ENCODE peak calls at places on chromosomes 12 and 14, in four cellular contexts. One of them, this sample, is unnamed.

GRCh38 chr12:11136075-11136474 is 1.6 kb upstream of the TAS2R30 start:
- DNase-seq in ovary: no peak
- DNase-seq in sigmoid colon: no peak
- DNase-seq in HCT116: no peak
- DNase-seq in this sample: no peak

GRCh38 chr12:28708918-28709371 is 440.1 kb upstream of the FAR2 start:
- DNase-seq in ovary: no peak
- DNase-seq in HCT116: no peak
- DNase-seq in sigmoid colon: no peak
- DNase-seq in this sample: peak; percentile 79

GRCh38 chr12:50635356-50635755 is 128.5 kb upstream of the ATF1 start:
- DNase-seq in sigmoid colon: no peak
- DNase-seq in HCT116: no peak
- DNase-seq in ovary: no peak
- DNase-seq in this sample: no peak

GRCh38 chr14:104025481-104025975 is 60.0 kb upstream of the ASPG start:
- DNase-seq in sigmoid colon: no peak
- DNase-seq in ovary: no peak
- DNase-seq in HCT116: no peak
- DNase-seq in this sample: no peak

GRCh38 chr14:69850086-69850735 is 29.0 kb upstream of the SMOC1 start:
- DNase-seq in sigmoid colon: no peak
- DNase-seq in ovary: no peak
- DNase-seq in HCT116: no peak
- DNase-seq in this sample: no peak

GRCh38 chr14:103546651-103547454 is 15.6 kb downstream of the BAG5 start:
- DNase-seq in ovary: peak; percentile 81
- DNase-seq in HCT116: peak; percentile 47
- DNase-seq in sigmoid colon: peak; percentile 88
- DNase-seq in this sample: no peak

GRCh38 chr12:48300774-48301173 is 49.9 kb downstream of the ZNF641 start:
- DNase-seq in ovary: no peak
- DNase-seq in HCT116: no peak
- DNase-seq in sigmoid colon: no peak
- DNase-seq in this sample: no peak

GRCh38 chr14:65095633-65096205 is 6.6 kb downstream of the MAX start:
- DNase-seq in sigmoid colon: peak; percentile 91
- DNase-seq in HCT116: no peak
- DNase-seq in ovary: peak; percentile 53
- DNase-seq in this sample: peak; percentile 51

GRCh38 chr12:12398026-12398859 is 41.4 kb downstream of the BORCS5 start:
- DNase-seq in sigmoid colon: peak; percentile 88
- DNase-seq in ovary: peak; percentile 90
- DNase-seq in HCT116: no peak
- DNase-seq in this sample: peak; percentile 92

GRCh38 chr12:1605129-1606020 is 11.0 kb upstream of the FBXL14 start:
- DNase-seq in ovary: peak; percentile 78
- DNase-seq in sigmoid colon: peak; percentile 90
- DNase-seq in HCT116: peak; percentile 78
- DNase-seq in this sample: peak; percentile 92

GRCh38 chr12:101670007-101670671 is 27.3 kb upstream of the CHPT1 start:
- DNase-seq in sigmoid colon: no peak
- DNase-seq in HCT116: peak; percentile 62
- DNase-seq in ovary: peak; percentile 50
- DNase-seq in this sample: peak; percentile 4

GRCh38 chr12:71693126-71693525 is 7.2 kb downstream of the TMEM19 start:
- DNase-seq in HCT116: no peak
- DNase-seq in ovary: no peak
- DNase-seq in sigmoid colon: no peak
- DNase-seq in this sample: no peak

GRCh38 chr12:115378296-115378695 is 694.3 kb upstream of the TBX3 start:
- DNase-seq in HCT116: no peak
- DNase-seq in sigmoid colon: no peak
- DNase-seq in ovary: no peak
- DNase-seq in this sample: no peak

GRCh38 chr12:61915420-61915819 is 344.8 kb upstream of the USP15 start:
- DNase-seq in HCT116: no peak
- DNase-seq in sigmoid colon: no peak
- DNase-seq in ovary: no peak
- DNase-seq in this sample: no peak

GRCh38 chr12:131795688-131796410 is 32.3 kb upstream of the MMP17 start:
- DNase-seq in HCT116: no peak
- DNase-seq in ovary: no peak
- DNase-seq in sigmoid colon: no peak
- DNase-seq in this sample: no peak

GRCh38 chr14:77008541-77008940 is 20.0 kb downstream of the IRF2BPL start:
- DNase-seq in HCT116: no peak
- DNase-seq in sigmoid colon: no peak
- DNase-seq in ovary: no peak
- DNase-seq in this sample: no peak

GRCh38 chr12:102438823-102439205 is 41.5 kb downstream of the IGF1 start:
- DNase-seq in ovary: no peak
- DNase-seq in HCT116: no peak
- DNase-seq in sigmoid colon: no peak
- DNase-seq in this sample: no peak

GRCh38 chr12:94977766-94978468 is 25.6 kb downstream of the NDUFA12 start:
- DNase-seq in sigmoid colon: no peak
- DNase-seq in ovary: no peak
- DNase-seq in HCT116: no peak
- DNase-seq in this sample: no peak

DNA sequence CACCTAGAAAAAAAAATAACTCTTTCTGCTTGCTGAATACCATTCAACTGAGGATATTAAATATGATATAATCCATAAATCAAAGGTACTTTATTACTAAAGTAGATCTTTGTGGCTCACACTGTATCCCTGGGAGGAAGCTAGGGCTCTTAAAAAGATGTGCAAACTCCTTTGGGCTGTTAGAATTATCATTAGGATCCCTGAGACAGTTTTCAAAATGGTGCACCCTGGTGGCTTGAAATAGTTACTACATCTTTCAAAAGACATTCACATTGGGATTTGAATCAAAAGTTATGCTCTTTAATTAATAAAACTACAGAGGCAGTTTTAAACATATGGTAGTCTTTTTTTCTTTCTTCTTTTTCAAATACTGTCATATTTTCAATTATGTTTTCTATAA is 228.5 kb upstream of the G2E3 start:
- DNase-seq in ovary: no peak
- DNase-seq in sigmoid colon: no peak
- DNase-seq in HCT116: peak; percentile 6
- DNase-seq in this sample: no peak
- TF ChIP-seq CTCF in ovary: no peak
- TF ChIP-seq CTCF in sigmoid colon: no peak
- TF ChIP-seq CTCF in HCT116: peak; percentile 63
- TF ChIP-seq CTCF in this sample: peak; percentile 27

GRCh38 chr14:79809849-79810612 is 401.3 kb downstream of the DIO2 start:
- DNase-seq in sigmoid colon: no peak
- DNase-seq in ovary: no peak
- DNase-seq in HCT116: no peak
- DNase-seq in this sample: no peak
- TF ChIP-seq CTCF in sigmoid colon: no peak
- TF ChIP-seq CTCF in ovary: no peak
- TF ChIP-seq CTCF in HCT116: no peak
- TF ChIP-seq CTCF in this sample: peak; percentile 19

GRCh38 chr14:80054020-80054419 is 157.3 kb downstream of the DIO2 start:
- DNase-seq in sigmoid colon: no peak
- DNase-seq in HCT116: no peak
- DNase-seq in ovary: no peak
- DNase-seq in this sample: no peak

GRCh38 chr14:80055226-80055625 is 156.1 kb downstream of the DIO2 start:
- DNase-seq in ovary: no peak
- DNase-seq in HCT116: no peak
- DNase-seq in sigmoid colon: no peak
- DNase-seq in this sample: no peak

GRCh38 chr14:80059041-80059440 is 152.3 kb downstream of the DIO2 start:
- DNase-seq in ovary: no peak
- DNase-seq in HCT116: no peak
- DNase-seq in sigmoid colon: no peak
- DNase-seq in this sample: no peak

DNA sequence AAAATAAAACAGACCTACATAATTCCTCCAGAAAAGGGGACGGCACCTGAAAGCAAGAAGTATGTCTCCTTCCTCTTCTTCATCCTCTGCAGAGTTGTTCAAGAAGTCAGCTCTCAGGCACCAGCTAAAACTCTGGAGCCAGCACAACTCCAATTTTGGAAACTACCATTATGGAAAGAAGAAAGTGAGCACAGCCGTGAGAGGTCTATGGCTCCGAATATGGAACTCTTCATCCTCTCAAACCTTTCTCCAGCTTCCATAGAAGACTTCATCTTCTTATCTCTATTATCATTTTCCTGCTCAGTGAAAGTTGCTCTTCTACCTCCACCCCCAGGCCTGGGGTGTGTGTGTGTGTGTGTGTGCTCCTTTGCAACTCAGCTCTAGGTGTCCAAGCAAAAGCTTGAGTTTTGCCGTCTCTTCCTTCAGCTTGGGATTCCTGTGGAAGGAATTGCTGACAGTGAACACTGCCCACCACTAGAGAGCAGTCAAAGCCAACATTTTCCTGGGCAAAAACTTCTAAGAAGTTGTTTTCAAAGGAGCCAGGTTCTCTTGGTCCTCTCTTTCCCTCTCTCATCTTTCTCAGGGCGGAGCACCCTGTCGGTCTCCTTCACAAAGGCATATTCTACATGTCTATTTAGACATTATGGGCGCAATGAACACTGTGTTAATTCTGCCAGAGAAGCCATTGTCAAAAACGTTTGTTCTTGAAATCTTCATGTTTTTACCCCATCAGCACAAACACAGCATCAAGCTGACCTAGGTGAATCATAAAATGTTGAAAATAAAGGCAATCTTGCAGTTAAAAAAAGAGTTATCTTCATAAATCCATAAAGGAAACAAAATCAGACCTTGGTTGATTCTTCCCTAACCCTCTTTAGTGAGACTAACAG is 155.1 kb downstream of the DIO2 start:
- DNase-seq in HCT116: no peak
- DNase-seq in sigmoid colon: no peak
- DNase-seq in ovary: peak; percentile 20
- DNase-seq in this sample: peak; percentile 37
- TF ChIP-seq CTCF in HCT116: peak; percentile 50
- TF ChIP-seq CTCF in sigmoid colon: peak; percentile 39
- TF ChIP-seq CTCF in ovary: no peak
- TF ChIP-seq CTCF in this sample: peak; percentile 83

GRCh38 chr14:51883232-51883631 is 22.8 kb downstream of the GNG2 start:
- DNase-seq in sigmoid colon: no peak
- DNase-seq in ovary: no peak
- DNase-seq in HCT116: no peak
- DNase-seq in this sample: no peak

GRCh38 chr14:51884086-51884927 is 23.9 kb downstream of the GNG2 start:
- DNase-seq in HCT116: no peak
- DNase-seq in ovary: no peak
- DNase-seq in sigmoid colon: no peak
- DNase-seq in this sample: peak; percentile 49

GRCh38 chr14:51877807-51878206 is 17.4 kb downstream of the GNG2 start:
- DNase-seq in ovary: no peak
- DNase-seq in HCT116: no peak
- DNase-seq in sigmoid colon: no peak
- DNase-seq in this sample: no peak

GRCh38 chr14:51879170-51879569 is 18.8 kb downstream of the GNG2 start:
- DNase-seq in ovary: no peak
- DNase-seq in sigmoid colon: no peak
- DNase-seq in HCT116: no peak
- DNase-seq in this sample: no peak

DNA sequence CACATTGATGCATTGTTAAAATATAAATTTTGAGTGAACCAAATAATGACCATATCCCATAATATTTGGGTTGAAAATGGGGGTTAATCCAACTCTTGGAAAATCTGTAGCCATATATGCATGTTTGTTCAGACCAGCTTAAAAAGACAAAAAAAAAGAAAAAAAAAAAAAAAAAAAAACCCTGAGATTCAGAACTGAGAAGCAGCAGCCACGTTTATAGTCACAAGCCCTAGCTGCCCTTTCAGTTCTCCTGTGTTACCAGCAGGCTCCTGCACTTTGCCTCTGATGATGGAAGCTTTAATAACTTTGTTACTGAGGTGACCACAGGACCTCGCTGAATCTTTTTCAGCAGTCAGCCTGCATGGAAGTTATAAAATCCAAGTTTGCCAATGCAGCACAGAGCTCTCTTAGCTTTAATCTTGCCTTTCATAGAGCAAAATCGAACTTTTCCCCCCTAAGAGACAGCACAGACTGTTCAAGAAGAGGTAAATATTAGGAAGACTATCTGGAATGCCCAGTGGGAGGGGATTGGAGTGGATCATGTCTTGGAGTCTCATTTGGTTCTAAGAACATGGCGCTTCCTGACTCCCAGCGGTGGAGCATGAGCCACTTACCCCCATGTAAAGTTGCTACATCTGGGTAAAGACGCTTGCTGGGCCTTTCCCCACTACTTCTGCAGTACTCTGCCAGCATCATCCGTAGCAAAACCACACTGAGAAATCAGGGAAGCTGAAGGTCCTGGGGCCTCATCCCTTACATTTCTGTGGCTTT is 20.6 kb downstream of the GNG2 start:
- DNase-seq in ovary: peak; percentile 24
- DNase-seq in HCT116: no peak
- DNase-seq in sigmoid colon: no peak
- DNase-seq in this sample: no peak
- TF ChIP-seq CTCF in ovary: no peak
- TF ChIP-seq CTCF in HCT116: no peak
- TF ChIP-seq CTCF in sigmoid colon: no peak
- TF ChIP-seq CTCF in this sample: no peak

DNA sequence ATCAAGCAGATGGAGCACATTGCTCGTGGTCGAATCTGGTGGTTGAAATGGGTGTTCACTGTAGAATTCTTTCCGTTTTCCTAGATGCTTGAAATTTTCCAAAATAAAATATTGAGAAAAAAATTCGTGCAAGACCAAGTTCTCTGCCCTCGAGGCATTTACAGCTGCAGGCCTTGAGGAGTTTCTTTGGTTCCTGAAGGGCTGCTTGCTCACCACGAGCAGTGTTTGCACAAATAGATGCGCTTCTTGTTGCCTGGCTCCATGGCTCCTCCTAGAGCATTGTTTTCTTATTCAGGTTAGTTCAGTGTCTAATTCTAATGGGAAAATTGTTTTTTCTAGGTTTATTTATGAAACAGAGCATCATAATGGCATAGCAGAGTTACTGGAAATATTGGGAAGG is 74.5 kb upstream of the DYNC1H1 start:
- DNase-seq in sigmoid colon: no peak
- DNase-seq in ovary: peak; percentile 25
- DNase-seq in HCT116: no peak
- DNase-seq in this sample: no peak
- TF ChIP-seq CTCF in sigmoid colon: no peak
- TF ChIP-seq CTCF in ovary: no peak
- TF ChIP-seq CTCF in HCT116: no peak
- TF ChIP-seq CTCF in this sample: peak; percentile 14